ENCODE peak calls at places on chromosome 15, in five cellular contexts. S, D, N, C and J are unnamed samples.

GRCh38 chr15:95266481-95267061 is 1035.2 kb downstream of the MCTP2 start:
- DNase-seq in D (no peak), C (no peak), S (no peak), N (no peak), J (no peak)

GRCh38 chr15:57323299-57323805 is 53.0 kb upstream of the CGNL1 start:
- DNase-seq in S (no peak), N (no peak), D (peak; percentile 62), C (no peak), J (no peak)

GRCh38 chr15:54082836-54083492 is 104.7 kb downstream of the UNC13C start:
- DNase-seq in C (no peak), S (no peak), N (peak; percentile 18), D (no peak), J (no peak)

GRCh38 chr15:57156210-57156887 is 220.0 kb upstream of the CGNL1 start:
- DNase-seq in C (no peak), S (no peak), N (no peak), D (no peak), J (no peak)

GRCh38 chr15:91291673-91292072 is 191.6 kb downstream of the SV2B start:
- DNase-seq in C (no peak), N (no peak), D (no peak), S (no peak), J (no peak)

GRCh38 chr15:65595960-65596359 is 15.0 kb downstream of the INTS14 start:
- DNase-seq in S (no peak), C (no peak), N (no peak), D (no peak), J (no peak)

GRCh38 chr15:66461917-66462316 is 35.6 kb downstream of the SNAPC5 start:
- DNase-seq in S (no peak), D (no peak), N (no peak), C (peak; percentile 75), J (no peak)

GRCh38 chr15:100732359-100733055 is 130.1 kb downstream of the ASB7 start:
- DNase-seq in D (no peak), N (no peak), C (peak; percentile 39), S (no peak), J (no peak)

GRCh38 chr15:39692464-39693327 is 89.9 kb downstream of the FSIP1 start:
- DNase-seq in C (no peak), D (no peak), N (no peak), S (no peak), J (no peak)

GRCh38 chr15:43514241-43515057 is 3.0 kb upstream of the MAP1A start:
- DNase-seq in S (peak; percentile 81), N (no peak), D (no peak), C (no peak), J (no peak)

GRCh38 chr15:52224211-52224610 is 33.0 kb upstream of the GNB5 start:
- DNase-seq in N (no peak), D (no peak), S (no peak), C (no peak), J (no peak)

GRCh38 chr15:101045835-101046691 is 126.9 kb downstream of the LRRK1 start:
- DNase-seq in N (no peak), C (peak; percentile 30), S (no peak), D (no peak), J (peak; percentile 77)

GRCh38 chr15:74866090-74866489 is 7.1 kb downstream of the SCAMP2 start:
- DNase-seq in D (no peak), S (no peak), C (peak; percentile 89), N (no peak), J (no peak)

GRCh38 chr15:84975871-84976351 is 5.7 kb upstream of the PDE8A start:
- DNase-seq in C (no peak), D (no peak), N (no peak), S (no peak), J (no peak)

GRCh38 chr15:91807122-91807521 is 46.4 kb upstream of the SLCO3A1 start:
- DNase-seq in S (no peak), D (no peak), N (no peak), C (no peak), J (no peak)

GRCh38 chr15:94965593-94965992 is 734.2 kb downstream of the MCTP2 start:
- DNase-seq in D (no peak), S (no peak), C (peak; percentile 1), N (no peak), J (no peak)

GRCh38 chr15:99755692-99756409 is 22.6 kb upstream of the LYSMD4 start:
- DNase-seq in C (peak; percentile 52), D (peak; percentile 53), N (peak; percentile 54), S (peak; percentile 66), J (no peak)

GRCh38 chr15:38308797-38309196 is 56.2 kb downstream of the SPRED1 start:
- DNase-seq in C (no peak), S (no peak), N (no peak), D (no peak), J (no peak)

GRCh38 chr15:76976572-76977270 is 18.2 kb upstream of the PSTPIP1 start:
- DNase-seq in D (no peak), S (no peak), N (no peak), C (no peak), J (no peak)

GRCh38 chr15:25093455-25094029 is 138.8 kb downstream of the SNRPN start:
- DNase-seq in D (no peak), C (no peak), N (no peak), S (no peak), J (peak; percentile 77)

GRCh38 chr15:25091421-25092158 is 136.8 kb downstream of the SNRPN start:
- DNase-seq in S (no peak), D (no peak), C (no peak), N (no peak), J (peak; percentile 85)

GRCh38 chr15:25094066-25094465 is 139.3 kb downstream of the SNRPN start:
- DNase-seq in C (no peak), S (no peak), D (no peak), N (no peak), J (no peak)

GRCh38 chr15:25094519-25094918 is 139.7 kb downstream of the SNRPN start:
- DNase-seq in S (no peak), C (no peak), N (no peak), D (no peak), J (no peak)

GRCh38 chr15:25092661-25093060 is 137.9 kb downstream of the SNRPN start:
- DNase-seq in S (no peak), C (no peak), D (no peak), N (no peak), J (no peak)
- H3K9me3 ChIP-seq in S (peaks cover 63% of the 10 kb centered on the region), C (peaks cover 54% of the 10 kb centered on the region), D (peaks cover 97% of the 10 kb centered on the region), N (peaks cover 6% of the 10 kb centered on the region), J (peaks cover 30% of the 10 kb centered on the region)

DNA sequence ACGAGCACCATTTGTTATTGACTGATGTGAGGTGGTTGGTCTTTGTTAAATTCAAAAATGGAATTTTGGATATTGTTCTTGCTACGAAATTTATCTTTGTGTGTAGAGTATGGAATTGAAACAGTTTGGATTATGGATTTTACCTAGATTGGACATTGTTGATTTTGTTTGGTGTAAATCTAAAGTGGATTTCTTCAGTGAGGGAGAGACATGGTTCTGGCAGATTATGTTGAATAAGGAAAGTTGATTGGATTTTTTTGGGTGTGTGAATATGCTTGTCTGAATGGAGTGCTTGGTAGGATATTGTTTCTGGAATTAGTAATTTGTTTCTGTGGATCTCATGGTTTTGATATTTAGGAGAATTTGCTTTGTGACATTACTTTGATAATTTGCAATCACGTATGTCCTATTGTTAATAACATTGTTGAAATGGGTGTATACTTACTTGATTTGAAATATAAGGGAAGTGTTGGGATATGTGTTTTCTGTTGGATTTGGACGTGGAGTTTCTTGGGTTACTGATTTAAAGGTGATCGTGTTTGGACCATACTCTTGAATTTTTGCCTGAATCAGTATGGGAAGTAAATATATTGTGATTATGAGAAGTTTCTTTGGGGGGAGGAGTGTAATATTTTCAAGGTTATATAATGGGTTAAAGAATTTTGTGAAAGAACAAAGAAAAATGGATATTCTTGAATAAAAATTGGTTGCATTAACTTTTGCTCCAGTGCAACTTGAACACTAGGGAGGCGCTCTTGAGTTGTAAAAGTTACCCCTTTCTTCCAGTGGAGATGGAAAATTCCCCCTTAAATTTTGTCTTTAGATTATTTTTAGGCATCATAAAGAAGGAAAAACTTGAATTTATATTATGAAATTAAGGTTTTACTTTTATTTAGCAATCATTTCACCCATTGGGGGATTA is 875 bp upstream of the CHD2 start:
- DNase-seq in C (no peak), N (no peak), D (no peak), S (no peak), J (no peak)
- H3K4me1 ChIP-seq in C (no peaks in the 10 kb centered on the region), N (peaks cover 27% of the 10 kb centered on the region), D (peaks cover 30% of the 10 kb centered on the region), S (peaks cover 48% of the 10 kb centered on the region), J (peaks cover 59% of the 10 kb centered on the region)

GRCh38 chr15:72280751-72281150 is 8.4 kb upstream of the PARP6 start:
- DNase-seq in N (no peak), S (no peak), D (no peak), C (no peak), J (no peak)
- H3K9me3 ChIP-seq in N (no peaks in the 10 kb centered on the region), S (no peaks in the 10 kb centered on the region), D (no peaks in the 10 kb centered on the region), C (no peaks in the 10 kb centered on the region), J (no peaks in the 10 kb centered on the region)

DNA sequence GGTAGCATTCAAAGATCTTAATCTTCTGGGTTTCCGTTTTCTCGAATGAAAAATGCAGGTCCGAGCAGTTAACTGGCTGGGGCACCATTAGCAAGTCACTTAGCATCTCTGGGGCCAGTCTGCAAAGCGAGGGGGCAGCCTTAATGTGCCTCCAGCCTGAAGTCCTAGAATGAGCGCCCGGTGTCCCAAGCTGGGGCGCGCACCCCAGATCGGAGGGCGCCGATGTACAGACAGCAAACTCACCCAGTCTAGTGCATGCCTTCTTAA is at the start of gene PATL2:
- DNase-seq in S (no peak), D (no peak), N (no peak), C (no peak), J (no peak)
- H3K4me1 ChIP-seq in S (peaks cover 4% of the 10 kb centered on the region), D (peaks cover 38% of the 10 kb centered on the region), N (peaks cover 23% of the 10 kb centered on the region), C (peaks cover 19% of the 10 kb centered on the region), J (peaks cover 44% of the 10 kb centered on the region)